ENCODE peak calls at places on chromosomes 2 and 18, in ten cellular contexts. One of them, this sample, is unnamed.

GRCh38 chr2:24874025-24874424 is 46.0 kb downstream of the ADCY3 start:
- DNase-seq in mammary epithelial cell: no peak
- DNase-seq in AG09319: no peak
- DNase-seq in HFFc6: no peak
- DNase-seq in Calu3: no peak
- DNase-seq in osteocyte: no peak
- DNase-seq in nephron progenitor cell: no peak
- DNase-seq in RWPE1: no peak
- DNase-seq in cardiac fibroblast: peak; percentile 58
- DNase-seq in GM23338: no peak
- DNase-seq in this sample: no peak

GRCh38 chr2:137809837-137810236 is 154.4 kb upstream of the HNMT start:
- DNase-seq in HFFc6: no peak
- DNase-seq in nephron progenitor cell: no peak
- DNase-seq in Calu3: no peak
- DNase-seq in RWPE1: no peak
- DNase-seq in GM23338: no peak
- DNase-seq in osteocyte: no peak
- DNase-seq in AG09319: no peak
- DNase-seq in mammary epithelial cell: no peak
- DNase-seq in cardiac fibroblast: no peak
- DNase-seq in this sample: no peak

GRCh38 chr18:39951321-39951720 is 2003.7 kb upstream of the PIK3C3 start:
- DNase-seq in HFFc6: peak; percentile 39
- DNase-seq in osteocyte: no peak
- DNase-seq in RWPE1: no peak
- DNase-seq in mammary epithelial cell: peak; percentile 36
- DNase-seq in AG09319: no peak
- DNase-seq in nephron progenitor cell: no peak
- DNase-seq in cardiac fibroblast: no peak
- DNase-seq in GM23338: no peak
- DNase-seq in Calu3: no peak
- DNase-seq in this sample: no peak

GRCh38 chr2:230410263-230410662 is 5.7 kb upstream of the SP100 start:
- DNase-seq in osteocyte: peak; percentile 65
- DNase-seq in mammary epithelial cell: no peak
- DNase-seq in RWPE1: no peak
- DNase-seq in GM23338: no peak
- DNase-seq in nephron progenitor cell: no peak
- DNase-seq in HFFc6: no peak
- DNase-seq in cardiac fibroblast: no peak
- DNase-seq in AG09319: no peak
- DNase-seq in Calu3: no peak
- DNase-seq in this sample: no peak

GRCh38 chr18:36819621-36820020 is 9.2 kb downstream of the TPGS2 start:
- DNase-seq in Calu3: no peak
- DNase-seq in cardiac fibroblast: no peak
- DNase-seq in mammary epithelial cell: no peak
- DNase-seq in HFFc6: no peak
- DNase-seq in osteocyte: no peak
- DNase-seq in GM23338: no peak
- DNase-seq in AG09319: no peak
- DNase-seq in RWPE1: no peak
- DNase-seq in nephron progenitor cell: no peak
- DNase-seq in this sample: no peak

GRCh38 chr2:96251721-96252292 is 14.0 kb downstream of the TMEM127 start:
- DNase-seq in nephron progenitor cell: peak; percentile 82
- DNase-seq in osteocyte: peak; percentile 91
- DNase-seq in HFFc6: peak; percentile 97
- DNase-seq in AG09319: peak; percentile 83
- DNase-seq in Calu3: peak; percentile 67
- DNase-seq in GM23338: peak; percentile 28
- DNase-seq in RWPE1: no peak
- DNase-seq in mammary epithelial cell: peak; percentile 81
- DNase-seq in cardiac fibroblast: peak; percentile 94
- DNase-seq in this sample: peak; percentile 57

GRCh38 chr2:231455222-231455621 is 9.1 kb downstream of the NCL start:
- DNase-seq in GM23338: no peak
- DNase-seq in Calu3: no peak
- DNase-seq in HFFc6: no peak
- DNase-seq in mammary epithelial cell: no peak
- DNase-seq in RWPE1: no peak
- DNase-seq in cardiac fibroblast: no peak
- DNase-seq in osteocyte: no peak
- DNase-seq in AG09319: no peak
- DNase-seq in nephron progenitor cell: no peak
- DNase-seq in this sample: no peak

GRCh38 chr2:11498543-11499034 is 32.6 kb upstream of the E2F6 start:
- DNase-seq in nephron progenitor cell: peak; percentile 17
- DNase-seq in AG09319: no peak
- DNase-seq in osteocyte: peak; percentile 70
- DNase-seq in mammary epithelial cell: peak; percentile 16
- DNase-seq in RWPE1: no peak
- DNase-seq in cardiac fibroblast: no peak
- DNase-seq in GM23338: no peak
- DNase-seq in HFFc6: no peak
- DNase-seq in Calu3: peak; percentile 23
- DNase-seq in this sample: no peak

GRCh38 chr2:145020694-145021093 is 500.8 kb upstream of the ZEB2 start:
- DNase-seq in GM23338: no peak
- DNase-seq in HFFc6: no peak
- DNase-seq in nephron progenitor cell: no peak
- DNase-seq in Calu3: no peak
- DNase-seq in AG09319: no peak
- DNase-seq in mammary epithelial cell: no peak
- DNase-seq in cardiac fibroblast: no peak
- DNase-seq in RWPE1: no peak
- DNase-seq in osteocyte: no peak
- DNase-seq in this sample: no peak

GRCh38 chr2:127142663-127143630 is 36.0 kb upstream of the BIN1 start:
- DNase-seq in GM23338: no peak
- DNase-seq in Calu3: no peak
- DNase-seq in mammary epithelial cell: no peak
- DNase-seq in HFFc6: no peak
- DNase-seq in osteocyte: no peak
- DNase-seq in nephron progenitor cell: no peak
- DNase-seq in AG09319: no peak
- DNase-seq in cardiac fibroblast: peak; percentile 17
- DNase-seq in RWPE1: no peak
- DNase-seq in this sample: no peak

GRCh38 chr18:49757513-49758262 is 55.6 kb downstream of the ACAA2 start:
- DNase-seq in AG09319: no peak
- DNase-seq in nephron progenitor cell: no peak
- DNase-seq in cardiac fibroblast: no peak
- DNase-seq in RWPE1: peak; percentile 22
- DNase-seq in HFFc6: no peak
- DNase-seq in mammary epithelial cell: no peak
- DNase-seq in Calu3: peak; percentile 24
- DNase-seq in osteocyte: no peak
- DNase-seq in GM23338: peak; percentile 61
- DNase-seq in this sample: peak; percentile 39

GRCh38 chr2:69156624-69157023 is 143.6 kb downstream of the ANTXR1 start:
- DNase-seq in AG09319: no peak
- DNase-seq in GM23338: no peak
- DNase-seq in nephron progenitor cell: no peak
- DNase-seq in mammary epithelial cell: no peak
- DNase-seq in osteocyte: no peak
- DNase-seq in cardiac fibroblast: no peak
- DNase-seq in HFFc6: no peak
- DNase-seq in RWPE1: no peak
- DNase-seq in Calu3: no peak
- DNase-seq in this sample: no peak

DNA sequence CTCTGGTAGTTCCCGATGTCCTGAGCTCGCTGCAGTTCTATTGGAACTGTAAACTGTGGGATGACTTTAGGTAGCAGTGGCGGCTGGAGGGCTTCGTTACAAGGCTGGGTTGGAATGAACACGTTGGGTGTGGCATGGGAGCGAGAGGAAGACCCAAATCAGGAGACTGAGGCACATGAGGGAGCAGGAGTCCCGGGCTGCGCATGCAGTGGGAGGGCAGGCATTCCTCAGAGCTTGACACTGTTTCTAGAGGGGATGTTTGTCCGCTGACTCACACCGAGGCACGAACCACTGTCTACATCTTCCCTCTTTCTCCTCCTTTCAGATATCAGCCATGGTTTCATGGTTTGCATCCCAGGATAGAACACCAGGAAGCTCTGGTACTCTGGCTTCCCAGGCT is 40.6 kb upstream of the LAMA1 start:
- DNase-seq in cardiac fibroblast: peak; percentile 79
- DNase-seq in mammary epithelial cell: no peak
- DNase-seq in nephron progenitor cell: no peak
- DNase-seq in GM23338: no peak
- DNase-seq in AG09319: no peak
- DNase-seq in RWPE1: no peak
- DNase-seq in HFFc6: peak; percentile 37
- DNase-seq in osteocyte: peak; percentile 60
- DNase-seq in Calu3: no peak
- DNase-seq in this sample: no peak
- TF ChIP-seq CTCF in cardiac fibroblast: no peak
- TF ChIP-seq CTCF in mammary epithelial cell: no peak
- TF ChIP-seq CTCF in nephron progenitor cell: no peak
- TF ChIP-seq CTCF in GM23338: no peak
- TF ChIP-seq CTCF in AG09319: no peak
- TF ChIP-seq CTCF in RWPE1: no peak
- TF ChIP-seq CTCF in HFFc6: no peak
- TF ChIP-seq CTCF in osteocyte: no peak
- TF ChIP-seq CTCF in Calu3: no peak
- TF ChIP-seq CTCF in this sample: no peak

GRCh38 chr2:157592983-157593382 is 35.7 kb downstream of the ACVR1C start:
- DNase-seq in AG09319: peak; percentile 1
- DNase-seq in cardiac fibroblast: peak; percentile 23
- DNase-seq in HFFc6: peak; percentile 25
- DNase-seq in GM23338: no peak
- DNase-seq in nephron progenitor cell: no peak
- DNase-seq in osteocyte: no peak
- DNase-seq in mammary epithelial cell: no peak
- DNase-seq in Calu3: no peak
- DNase-seq in RWPE1: no peak
- DNase-seq in this sample: no peak

GRCh38 chr2:157592374-157592773 is 36.3 kb downstream of the ACVR1C start:
- DNase-seq in HFFc6: no peak
- DNase-seq in Calu3: no peak
- DNase-seq in GM23338: no peak
- DNase-seq in mammary epithelial cell: no peak
- DNase-seq in AG09319: no peak
- DNase-seq in osteocyte: no peak
- DNase-seq in cardiac fibroblast: no peak
- DNase-seq in RWPE1: no peak
- DNase-seq in nephron progenitor cell: no peak
- DNase-seq in this sample: no peak

GRCh38 chr2:157601807-157602206 is 26.9 kb downstream of the ACVR1C start:
- DNase-seq in osteocyte: no peak
- DNase-seq in mammary epithelial cell: no peak
- DNase-seq in cardiac fibroblast: no peak
- DNase-seq in RWPE1: no peak
- DNase-seq in Calu3: no peak
- DNase-seq in HFFc6: no peak
- DNase-seq in AG09319: no peak
- DNase-seq in nephron progenitor cell: no peak
- DNase-seq in GM23338: no peak
- DNase-seq in this sample: no peak

GRCh38 chr2:157593411-157593810 is 35.3 kb downstream of the ACVR1C start:
- DNase-seq in mammary epithelial cell: no peak
- DNase-seq in RWPE1: no peak
- DNase-seq in cardiac fibroblast: no peak
- DNase-seq in AG09319: no peak
- DNase-seq in nephron progenitor cell: no peak
- DNase-seq in osteocyte: no peak
- DNase-seq in HFFc6: no peak
- DNase-seq in GM23338: no peak
- DNase-seq in Calu3: no peak
- DNase-seq in this sample: no peak

GRCh38 chr2:157596992-157597681 is 31.5 kb downstream of the ACVR1C start:
- DNase-seq in mammary epithelial cell: peak; percentile 11
- DNase-seq in osteocyte: no peak
- DNase-seq in nephron progenitor cell: peak; percentile 68
- DNase-seq in HFFc6: no peak
- DNase-seq in AG09319: no peak
- DNase-seq in Calu3: peak; percentile 73
- DNase-seq in GM23338: peak; percentile 90
- DNase-seq in cardiac fibroblast: peak; percentile 17
- DNase-seq in RWPE1: peak; percentile 46
- DNase-seq in this sample: peak; percentile 78
- TF ChIP-seq CTCF in mammary epithelial cell: peak; percentile 29
- TF ChIP-seq CTCF in osteocyte: peak; percentile 65
- TF ChIP-seq CTCF in nephron progenitor cell: peak; percentile 55
- TF ChIP-seq CTCF in HFFc6: peak; percentile 55
- TF ChIP-seq CTCF in AG09319: peak; percentile 62
- TF ChIP-seq CTCF in Calu3: no peak
- TF ChIP-seq CTCF in GM23338: peak; percentile 82
- TF ChIP-seq CTCF in cardiac fibroblast: peak; percentile 75
- TF ChIP-seq CTCF in RWPE1: peak; percentile 9
- TF ChIP-seq CTCF in this sample: peak; percentile 38

DNA sequence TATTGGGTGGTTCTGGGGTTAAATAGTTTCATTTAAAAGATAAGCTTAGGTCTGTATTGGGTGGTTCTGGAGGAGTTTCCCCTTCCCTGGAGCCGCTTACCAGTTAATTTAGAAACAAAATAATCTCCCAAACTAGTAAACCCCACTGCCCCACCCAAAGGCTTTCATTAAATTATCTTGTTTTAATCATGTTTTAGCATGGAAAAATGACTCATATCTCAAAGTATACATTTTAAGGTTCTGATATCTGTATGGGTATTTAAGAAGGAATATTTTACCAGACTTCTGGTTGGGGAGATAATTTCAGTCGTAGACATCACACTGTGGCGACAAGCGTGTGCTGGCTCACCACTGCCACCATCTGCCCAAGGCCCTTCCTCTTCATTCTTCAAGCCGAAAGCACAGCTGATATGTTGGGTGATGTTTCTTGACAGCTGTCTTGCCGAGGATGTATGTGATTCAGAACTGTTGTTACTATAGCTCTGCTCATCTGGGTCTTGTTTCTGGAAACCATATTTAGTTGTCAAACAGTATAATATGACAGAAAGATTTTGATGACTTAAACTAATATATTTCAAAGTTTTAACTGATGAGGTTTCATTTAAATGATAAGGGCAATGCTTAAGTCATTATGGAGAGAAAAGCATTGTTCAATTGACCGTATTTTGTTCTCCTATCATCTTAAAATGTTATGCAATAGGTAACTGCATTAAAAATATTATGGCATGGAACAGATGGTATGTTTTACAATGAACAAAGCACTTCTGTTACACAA is 5.1 kb downstream of the FIGLA start:
- DNase-seq in AG09319: no peak
- DNase-seq in cardiac fibroblast: peak; percentile 27
- DNase-seq in mammary epithelial cell: no peak
- DNase-seq in HFFc6: peak; percentile 22
- DNase-seq in RWPE1: peak; percentile 34
- DNase-seq in nephron progenitor cell: peak; percentile 21
- DNase-seq in Calu3: peak; percentile 47
- DNase-seq in osteocyte: no peak
- DNase-seq in GM23338: peak; percentile 75
- DNase-seq in this sample: peak; percentile 57
- TF ChIP-seq CTCF in AG09319: peak; percentile 24
- TF ChIP-seq CTCF in cardiac fibroblast: peak; percentile 48
- TF ChIP-seq CTCF in mammary epithelial cell: peak; percentile 16
- TF ChIP-seq CTCF in HFFc6: peak; percentile 72
- TF ChIP-seq CTCF in RWPE1: no peak
- TF ChIP-seq CTCF in nephron progenitor cell: peak; percentile 47
- TF ChIP-seq CTCF in Calu3: peak; percentile 51
- TF ChIP-seq CTCF in osteocyte: peak; percentile 28
- TF ChIP-seq CTCF in GM23338: peak; percentile 93
- TF ChIP-seq CTCF in this sample: no peak

GRCh38 chr2:173647681-173648350 is 293.1 kb downstream of the CDCA7 start:
- DNase-seq in osteocyte: no peak
- DNase-seq in Calu3: no peak
- DNase-seq in HFFc6: no peak
- DNase-seq in GM23338: no peak
- DNase-seq in nephron progenitor cell: no peak
- DNase-seq in RWPE1: no peak
- DNase-seq in cardiac fibroblast: peak; percentile 85
- DNase-seq in AG09319: peak; percentile 60
- DNase-seq in mammary epithelial cell: no peak
- DNase-seq in this sample: no peak
- TF ChIP-seq CTCF in osteocyte: no peak
- TF ChIP-seq CTCF in Calu3: no peak
- TF ChIP-seq CTCF in HFFc6: no peak
- TF ChIP-seq CTCF in GM23338: no peak
- TF ChIP-seq CTCF in nephron progenitor cell: no peak
- TF ChIP-seq CTCF in RWPE1: no peak
- TF ChIP-seq CTCF in cardiac fibroblast: no peak
- TF ChIP-seq CTCF in AG09319: no peak
- TF ChIP-seq CTCF in mammary epithelial cell: no peak
- TF ChIP-seq CTCF in this sample: no peak